ENCODE peak calls at places on chromosomes 12 and 14, in ten cellular contexts. Z is RPMI8226; C is stromal cell of bone marrow; A is foreskin keratinocyte; Q is RWPE1; M is CD8-positive, alpha-beta T cell; D is T1000; S is amniotic stem cell; I is NCI-H345; V is NCI-H1105. N is an unnamed sample.

GRCh38 chr14:102481791-102482238 is 27.8 kb downstream of the ANKRD9 start:
- DNase-seq in S (no peak), C (no peak), Q (peak), I (no peak), Z (no peak), A (peak), V (no peak), M (no peak), D (no peak), N (no peak)

GRCh38 chr12:26116829-26117228 is 8.0 kb downstream of the BHLHE41 start:
- DNase-seq in I (no peak), C (no peak), Z (peak), V (no peak), A (no peak), Q (no peak), D (no peak), S (no peak), M (no peak), N (no peak)

GRCh38 chr12:102216086-102216691 is 18.6 kb upstream of the PMCH start:
- DNase-seq in D (peak), M (no peak), A (peak), S (no peak), Q (no peak), V (no peak), I (no peak), C (no peak), Z (no peak), N (no peak)

GRCh38 chr12:124188561-124189405 is 106.1 kb upstream of the RFLNA start:
- DNase-seq in D (peak), A (peak), M (no peak), S (peak), I (peak), Q (peak), Z (no peak), C (no peak), V (no peak), N (no peak)

GRCh38 chr14:31059152-31059924 is 33.2 kb upstream of the STRN3 start:
- DNase-seq in M (no peak), I (no peak), A (peak), V (no peak), Q (peak), S (no peak), Z (no peak), D (peak), C (peak), N (no peak)

GRCh38 chr12:51678086-51678724 is 87.2 kb downstream of the SCN8A start:
- DNase-seq in V (no peak), I (peak), D (no peak), M (peak), C (peak), S (no peak), A (peak), Z (peak), Q (peak), N (no peak)

GRCh38 chr14:64248689-64249088 is 45.5 kb downstream of the ESR2 start:
- DNase-seq in D (no peak), I (no peak), Z (no peak), V (no peak), A (no peak), S (no peak), M (no peak), C (no peak), Q (no peak), N (no peak)

GRCh38 chr12:115232455-115233156 is 548.6 kb upstream of the TBX3 start:
- DNase-seq in C (no peak), S (no peak), M (no peak), D (no peak), V (no peak), I (no peak), A (no peak), Z (no peak), Q (no peak), N (no peak)

GRCh38 chr12:50062733-50063452 is 5.5 kb downstream of the ASIC1 start:
- DNase-seq in C (no peak), D (no peak), I (no peak), Q (no peak), M (no peak), Z (peak), A (peak), V (no peak), S (no peak), N (peak)

GRCh38 chr12:123995023-123995422 is 22.0 kb downstream of the ZNF664 start:
- DNase-seq in S (no peak), I (no peak), Z (no peak), A (peak), Q (peak), V (no peak), M (no peak), C (peak), D (no peak), N (no peak)

GRCh38 chr14:56310643-56311042 is 192.4 kb downstream of the PELI2 start:
- DNase-seq in Z (no peak), V (no peak), M (no peak), A (no peak), C (no peak), S (no peak), I (no peak), Q (no peak), D (no peak), N (no peak)